ENCODE peak calls at places on chromosomes 3 and 15, in six cellular contexts. O is hippocampal formation, W is AG10803, V is iris pigment epithelial cell, J is posterior cingulate gyrus, I is left kidney. F is an unnamed sample.

GRCh38 chr3:126132751-126133511 is 47.5 kb downstream of the ALDH1L1 start:
- DNase-seq in I (peak), J (no peak), V (peak), O (no peak), W (no peak), F (no peak)

GRCh38 chr3:13347390-13347966 is 72.6 kb downstream of the NUP210 start:
- DNase-seq in O (no peak), I (peak), J (peak), W (peak), V (no peak), F (no peak)

GRCh38 chr3:102180291-102180931 is 254.4 kb upstream of the ZPLD1 start:
- DNase-seq in V (peak), J (no peak), I (peak), O (no peak), W (peak), F (no peak)

GRCh38 chr15:83108266-83109219 is 1.1 kb downstream of the TM6SF1 start:
- DNase-seq in O (peak), V (peak), I (no peak), J (peak), W (peak), F (no peak)

GRCh38 chr3:152236741-152237140 is 32.0 kb upstream of the MBNL1 start:
- DNase-seq in O (no peak), V (no peak), J (no peak), W (peak), I (no peak), F (no peak)

GRCh38 chr3:71497367-71497925 is 86.1 kb downstream of the FOXP1 start:
- DNase-seq in W (no peak), V (no peak), J (no peak), O (no peak), I (no peak), F (no peak)

GRCh38 chr15:25374143-25374542 is 64.7 kb downstream of the UBE3A start:
- DNase-seq in I (peak), W (no peak), V (peak), O (no peak), J (no peak), F (no peak)

GRCh38 chr3:109337393-109337792 is at the start of gene DPPA4:
- DNase-seq in V (no peak), O (no peak), I (peak), J (no peak), W (no peak), F (no peak)

GRCh38 chr3:150503402-150504099 is 42.7 kb downstream of the SERP1 start:
- DNase-seq in O (no peak), W (no peak), I (no peak), V (no peak), J (no peak), F (no peak)

GRCh38 chr15:68553994-68554715 is 24.6 kb upstream of the CORO2B start:
- DNase-seq in I (peak), O (peak), W (peak), J (peak), V (peak), F (peak)

GRCh38 chr3:100782906-100783305 is 73.6 kb downstream of the TFG start:
- DNase-seq in J (no peak), W (peak), I (peak), V (no peak), O (no peak), F (no peak)

GRCh38 chr3:12302564-12302963 is 13.7 kb downstream of the PPARG start:
- DNase-seq in J (no peak), O (no peak), I (no peak), V (no peak), W (no peak), F (no peak)

GRCh38 chr15:68311859-68312557 is 34.5 kb downstream of the FEM1B start:
- DNase-seq in O (no peak), W (no peak), J (no peak), I (no peak), V (no peak), F (no peak)

GRCh38 chr3:72128906-72129305 is 344.0 kb upstream of the PROK2 start:
- DNase-seq in O (no peak), I (no peak), J (no peak), W (peak), V (no peak), F (no peak)

GRCh38 chr3:2921903-2922302 is 188.3 kb downstream of the IL5RA start:
- DNase-seq in W (no peak), I (peak), J (no peak), O (no peak), V (peak), F (no peak)

GRCh38 chr15:40930430-40931299 is 1.5 kb downstream of the DLL4 start:
- DNase-seq in I (peak), W (no peak), O (no peak), V (peak), J (no peak), F (no peak)

GRCh38 chr15:44726568-44727461 is 9.5 kb upstream of the TRIM69 start:
- DNase-seq in J (no peak), I (peak), V (peak), O (no peak), W (peak), F (peak)

GRCh38 chr3:33218072-33218445 is 551 bp downstream of the SUSD5 start:
- DNase-seq in O (no peak), V (no peak), J (peak), I (peak), W (no peak), F (no peak)

GRCh38 chr15:76107169-76107568 is 47.4 kb downstream of the TMEM266 start:
- DNase-seq in V (peak), O (no peak), I (no peak), W (peak), J (no peak), F (no peak)

F was measured in effector CD4-positive, alpha-beta T cell.